ENCODE peak calls at places on chromosomes 2 and 18, in seven cellular contexts. One of them, this sample, is unnamed.

GRCh38 chr2:29224693-29225551 is 109.7 kb downstream of the CLIP4 start:
- DNase-seq in H1: no peak
- DNase-seq in H9: no peak
- DNase-seq in neuronal stem cell: no peak
- DNase-seq in IMR-90: no peak
- DNase-seq in mesenchymal stem cell: no peak
- DNase-seq in trophoblast cell: no peak
- DNase-seq in this sample: no peak

GRCh38 chr2:239195318-239195871 is 205.4 kb downstream of the HDAC4 start:
- DNase-seq in H1: no peak
- DNase-seq in H9: no peak
- DNase-seq in neuronal stem cell: no peak
- DNase-seq in IMR-90: no peak
- DNase-seq in mesenchymal stem cell: no peak
- DNase-seq in trophoblast cell: no peak
- DNase-seq in this sample: no peak

GRCh38 chr2:25041307-25041927 is 459 bp upstream of the EFR3B start:
- DNase-seq in H1: peak; percentile 57
- DNase-seq in H9: peak; percentile 89
- DNase-seq in neuronal stem cell: peak; percentile 75
- DNase-seq in IMR-90: peak; percentile 32
- DNase-seq in mesenchymal stem cell: peak; percentile 60
- DNase-seq in trophoblast cell: peak; percentile 74
- DNase-seq in this sample: peak; percentile 84

GRCh38 chr2:176744156-176744555 is 468.4 kb upstream of the HNRNPA3 start:
- DNase-seq in H1: no peak
- DNase-seq in H9: no peak
- DNase-seq in neuronal stem cell: no peak
- DNase-seq in IMR-90: no peak
- DNase-seq in mesenchymal stem cell: no peak
- DNase-seq in trophoblast cell: no peak
- DNase-seq in this sample: no peak

GRCh38 chr2:199932312-199932855 is 21.3 kb downstream of the C2orf69 start:
- DNase-seq in H1: no peak
- DNase-seq in H9: no peak
- DNase-seq in neuronal stem cell: no peak
- DNase-seq in IMR-90: no peak
- DNase-seq in mesenchymal stem cell: no peak
- DNase-seq in trophoblast cell: no peak
- DNase-seq in this sample: no peak

GRCh38 chr2:83665894-83666293 is 793.2 kb downstream of the SUCLG1 start:
- DNase-seq in H1: no peak
- DNase-seq in H9: no peak
- DNase-seq in neuronal stem cell: no peak
- DNase-seq in IMR-90: peak; percentile 24
- DNase-seq in mesenchymal stem cell: peak; percentile 1
- DNase-seq in trophoblast cell: peak; percentile 51
- DNase-seq in this sample: no peak

GRCh38 chr2:46116616-46117015 is 180.6 kb upstream of the EPAS1 start:
- DNase-seq in H1: no peak
- DNase-seq in H9: no peak
- DNase-seq in neuronal stem cell: no peak
- DNase-seq in IMR-90: peak; percentile 18
- DNase-seq in mesenchymal stem cell: no peak
- DNase-seq in trophoblast cell: peak; percentile 47
- DNase-seq in this sample: no peak

GRCh38 chr2:48450936-48451602 is 78.9 kb upstream of the STON1 start:
- DNase-seq in H1: no peak
- DNase-seq in H9: no peak
- DNase-seq in neuronal stem cell: no peak
- DNase-seq in IMR-90: no peak
- DNase-seq in mesenchymal stem cell: no peak
- DNase-seq in trophoblast cell: no peak
- DNase-seq in this sample: no peak

GRCh38 chr2:163604941-163605555 is 130.8 kb downstream of the FIGN start:
- DNase-seq in H1: no peak
- DNase-seq in H9: no peak
- DNase-seq in neuronal stem cell: no peak
- DNase-seq in IMR-90: peak; percentile 79
- DNase-seq in mesenchymal stem cell: peak; percentile 75
- DNase-seq in trophoblast cell: peak; percentile 56
- DNase-seq in this sample: no peak

GRCh38 chr2:130756721-130757195 is 1.4 kb downstream of the AMER3 start:
- DNase-seq in H1: no peak
- DNase-seq in H9: no peak
- DNase-seq in neuronal stem cell: no peak
- DNase-seq in IMR-90: no peak
- DNase-seq in mesenchymal stem cell: no peak
- DNase-seq in trophoblast cell: peak; percentile 80
- DNase-seq in this sample: no peak

GRCh38 chr2:130756041-130756720 is 841 bp downstream of the AMER3 start:
- DNase-seq in H1: peak; percentile 23
- DNase-seq in H9: peak; percentile 69
- DNase-seq in neuronal stem cell: peak; percentile 73
- DNase-seq in IMR-90: no peak
- DNase-seq in mesenchymal stem cell: no peak
- DNase-seq in trophoblast cell: peak; percentile 58
- DNase-seq in this sample: peak; percentile 77

GRCh38 chr2:130754811-130755210 is 529 bp upstream of the AMER3 start:
- DNase-seq in H1: no peak
- DNase-seq in H9: no peak
- DNase-seq in neuronal stem cell: no peak
- DNase-seq in IMR-90: no peak
- DNase-seq in mesenchymal stem cell: no peak
- DNase-seq in trophoblast cell: no peak
- DNase-seq in this sample: no peak

GRCh38 chr2:130759906-130760753 is 4.8 kb downstream of the AMER3 start:
- DNase-seq in H1: no peak
- DNase-seq in H9: no peak
- DNase-seq in neuronal stem cell: no peak
- DNase-seq in IMR-90: no peak
- DNase-seq in mesenchymal stem cell: no peak
- DNase-seq in trophoblast cell: no peak
- DNase-seq in this sample: no peak

DNA sequence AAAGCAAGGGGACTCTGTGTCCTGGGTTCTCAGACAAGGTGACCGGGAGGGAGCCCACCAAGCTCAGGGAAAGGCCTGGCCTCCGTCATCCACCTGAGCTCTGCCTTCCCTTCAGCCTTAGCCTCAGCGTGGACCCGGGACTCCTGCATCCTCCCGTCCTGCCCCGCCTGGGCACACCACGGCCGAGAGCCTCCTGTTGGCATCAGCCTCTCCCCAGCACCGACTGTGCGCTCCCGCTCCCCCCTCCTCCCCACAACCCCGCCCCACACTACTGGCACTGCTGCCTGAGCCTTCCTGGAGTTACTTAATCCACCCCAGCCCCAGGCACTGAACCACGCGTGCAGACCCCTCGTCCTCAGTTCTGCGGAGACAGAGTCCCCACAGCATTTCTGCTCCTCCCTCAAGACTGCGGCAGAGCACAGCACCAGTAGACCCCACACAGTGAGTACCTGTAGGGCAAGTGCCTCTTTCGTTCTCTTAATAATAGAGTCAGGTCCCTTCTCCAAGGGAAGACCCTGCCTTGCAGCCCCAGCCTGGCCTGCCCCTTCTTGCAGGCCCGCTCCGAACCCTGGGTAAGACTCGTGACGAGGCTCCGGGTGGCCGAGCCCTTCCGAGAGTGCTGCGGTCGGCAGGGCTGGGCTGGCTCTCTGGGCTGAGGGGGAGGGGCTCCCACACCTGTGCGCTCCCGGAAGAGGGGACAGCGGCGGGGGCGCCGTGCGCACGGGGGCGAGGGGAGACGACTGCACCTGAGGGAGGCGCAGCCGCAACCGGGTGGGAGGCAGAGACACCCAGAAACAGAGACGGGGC is at the start of gene AMER3:
- DNase-seq in H1: peak; percentile 29
- DNase-seq in H9: peak; percentile 81
- DNase-seq in neuronal stem cell: peak; percentile 39
- DNase-seq in IMR-90: no peak
- DNase-seq in mesenchymal stem cell: no peak
- DNase-seq in trophoblast cell: peak; percentile 9
- DNase-seq in this sample: peak; percentile 80
- H3K4me2 ChIP-seq in H1: peak within 1 kb of the TSS; percentile 99
- H3K4me2 ChIP-seq in H9: peak within 1 kb of the TSS; percentile 68
- H3K4me2 ChIP-seq in neuronal stem cell: peak within 1 kb of the TSS; percentile 88
- H3K4me2 ChIP-seq in IMR-90: no peak within 1 kb of the TSS
- H3K4me2 ChIP-seq in mesenchymal stem cell: peak within 1 kb of the TSS; percentile 84
- H3K4me2 ChIP-seq in trophoblast cell: peak within 1 kb of the TSS; percentile 96
- H3K4me2 ChIP-seq in this sample: peak within 1 kb of the TSS; percentile 96

GRCh38 chr2:1294882-1295281 is 118.4 kb upstream of the TPO start:
- DNase-seq in H1: no peak
- DNase-seq in H9: no peak
- DNase-seq in neuronal stem cell: no peak
- DNase-seq in IMR-90: no peak
- DNase-seq in mesenchymal stem cell: no peak
- DNase-seq in trophoblast cell: no peak
- DNase-seq in this sample: no peak
- H4K8ac ChIP-seq in H1: no peak overlapping the region
- H4K8ac ChIP-seq in H9: no peak overlapping the region
- H4K8ac ChIP-seq in neuronal stem cell: no peak overlapping the region
- H4K8ac ChIP-seq in IMR-90: no peak overlapping the region
- H4K8ac ChIP-seq in mesenchymal stem cell: no peak overlapping the region
- H4K8ac ChIP-seq in trophoblast cell: no peak overlapping the region
- H4K8ac ChIP-seq in this sample: no peak overlapping the region

GRCh38 chr2:75559633-75560021 is 1.1 kb downstream of the EVA1A start:
- DNase-seq in H1: no peak
- DNase-seq in H9: no peak
- DNase-seq in neuronal stem cell: no peak
- DNase-seq in IMR-90: peak; percentile 6
- DNase-seq in mesenchymal stem cell: no peak
- DNase-seq in trophoblast cell: no peak
- DNase-seq in this sample: no peak

GRCh38 chr2:75560768-75561565 is at the start of gene EVA1A:
- DNase-seq in H1: peak; percentile 44
- DNase-seq in H9: peak; percentile 83
- DNase-seq in neuronal stem cell: peak; percentile 52
- DNase-seq in IMR-90: peak; percentile 81
- DNase-seq in mesenchymal stem cell: peak; percentile 78
- DNase-seq in trophoblast cell: peak; percentile 95
- DNase-seq in this sample: peak; percentile 82

GRCh38 chr2:75558786-75559428 is 1.8 kb downstream of the EVA1A start:
- DNase-seq in H1: no peak
- DNase-seq in H9: no peak
- DNase-seq in neuronal stem cell: no peak
- DNase-seq in IMR-90: peak; percentile 41
- DNase-seq in mesenchymal stem cell: peak; percentile 9
- DNase-seq in trophoblast cell: no peak
- DNase-seq in this sample: no peak

GRCh38 chr2:75561566-75562512 is 1.1 kb upstream of the EVA1A start:
- DNase-seq in H1: no peak
- DNase-seq in H9: no peak
- DNase-seq in neuronal stem cell: no peak
- DNase-seq in IMR-90: peak; percentile 55
- DNase-seq in mesenchymal stem cell: peak; percentile 50
- DNase-seq in trophoblast cell: peak; percentile 75
- DNase-seq in this sample: no peak

GRCh38 chr2:75560022-75560767 is 544 bp downstream of the EVA1A start:
- DNase-seq in H1: no peak
- DNase-seq in H9: peak; percentile 58
- DNase-seq in neuronal stem cell: peak; percentile 41
- DNase-seq in IMR-90: peak; percentile 38
- DNase-seq in mesenchymal stem cell: peak; percentile 57
- DNase-seq in trophoblast cell: peak; percentile 50
- DNase-seq in this sample: peak; percentile 71
- H3K4me1 ChIP-seq in H1: peaks cover 7% of the 10 kb centered on the region
- H3K4me1 ChIP-seq in H9: peaks cover 4% of the 10 kb centered on the region
- H3K4me1 ChIP-seq in neuronal stem cell: peaks cover 8% of the 10 kb centered on the region
- H3K4me1 ChIP-seq in IMR-90: peaks cover 15% of the 10 kb centered on the region
- H3K4me1 ChIP-seq in mesenchymal stem cell: peaks cover 40% of the 10 kb centered on the region
- H3K4me1 ChIP-seq in trophoblast cell: peaks cover 6% of the 10 kb centered on the region
- H3K4me1 ChIP-seq in this sample: peaks cover 2% of the 10 kb centered on the region

GRCh38 chr2:106140091-106140490 is 54.0 kb downstream of the UXS1 start:
- DNase-seq in H1: no peak
- DNase-seq in H9: no peak
- DNase-seq in neuronal stem cell: no peak
- DNase-seq in IMR-90: no peak
- DNase-seq in mesenchymal stem cell: no peak
- DNase-seq in trophoblast cell: no peak
- DNase-seq in this sample: no peak

GRCh38 chr2:106139575-106139935 is 54.5 kb downstream of the UXS1 start:
- DNase-seq in H1: no peak
- DNase-seq in H9: no peak
- DNase-seq in neuronal stem cell: no peak
- DNase-seq in IMR-90: no peak
- DNase-seq in mesenchymal stem cell: no peak
- DNase-seq in trophoblast cell: no peak
- DNase-seq in this sample: no peak

GRCh38 chr2:106137944-106138903 is 55.9 kb downstream of the UXS1 start:
- DNase-seq in H1: no peak
- DNase-seq in H9: no peak
- DNase-seq in neuronal stem cell: no peak
- DNase-seq in IMR-90: peak; percentile 48
- DNase-seq in mesenchymal stem cell: no peak
- DNase-seq in trophoblast cell: no peak
- DNase-seq in this sample: no peak

GRCh38 chr2:106140913-106141312 is 53.2 kb downstream of the UXS1 start:
- DNase-seq in H1: no peak
- DNase-seq in H9: no peak
- DNase-seq in neuronal stem cell: no peak
- DNase-seq in IMR-90: no peak
- DNase-seq in mesenchymal stem cell: no peak
- DNase-seq in trophoblast cell: no peak
- DNase-seq in this sample: no peak

GRCh38 chr2:106138904-106139574 is 55.1 kb downstream of the UXS1 start:
- DNase-seq in H1: no peak
- DNase-seq in H9: no peak
- DNase-seq in neuronal stem cell: no peak
- DNase-seq in IMR-90: no peak
- DNase-seq in mesenchymal stem cell: no peak
- DNase-seq in trophoblast cell: no peak
- DNase-seq in this sample: no peak
- H3K4me2 ChIP-seq in H1: no peak overlapping the region
- H3K4me2 ChIP-seq in H9: no peak overlapping the region
- H3K4me2 ChIP-seq in neuronal stem cell: no peak overlapping the region
- H3K4me2 ChIP-seq in IMR-90: no peak overlapping the region
- H3K4me2 ChIP-seq in mesenchymal stem cell: no peak overlapping the region
- H3K4me2 ChIP-seq in trophoblast cell: no peak overlapping the region
- H3K4me2 ChIP-seq in this sample: no peak overlapping the region

GRCh38 chr18:23740105-23740830 is 51.0 kb downstream of the LAMA3 start:
- DNase-seq in H1: no peak
- DNase-seq in H9: no peak
- DNase-seq in neuronal stem cell: no peak
- DNase-seq in IMR-90: no peak
- DNase-seq in mesenchymal stem cell: peak; percentile 15
- DNase-seq in trophoblast cell: peak; percentile 6
- DNase-seq in this sample: no peak

GRCh38 chr18:23738575-23738974 is 49.3 kb downstream of the LAMA3 start:
- DNase-seq in H1: no peak
- DNase-seq in H9: no peak
- DNase-seq in neuronal stem cell: no peak
- DNase-seq in IMR-90: no peak
- DNase-seq in mesenchymal stem cell: no peak
- DNase-seq in trophoblast cell: no peak
- DNase-seq in this sample: no peak

GRCh38 chr18:23746851-23747250 is 57.6 kb downstream of the LAMA3 start:
- DNase-seq in H1: no peak
- DNase-seq in H9: no peak
- DNase-seq in neuronal stem cell: no peak
- DNase-seq in IMR-90: no peak
- DNase-seq in mesenchymal stem cell: no peak
- DNase-seq in trophoblast cell: no peak
- DNase-seq in this sample: peak; percentile 33

GRCh38 chr18:23745366-23745765 is 56.1 kb downstream of the LAMA3 start:
- DNase-seq in H1: no peak
- DNase-seq in H9: no peak
- DNase-seq in neuronal stem cell: no peak
- DNase-seq in IMR-90: no peak
- DNase-seq in mesenchymal stem cell: no peak
- DNase-seq in trophoblast cell: no peak
- DNase-seq in this sample: no peak

GRCh38 chr18:23743733-23744333 is 54.6 kb downstream of the LAMA3 start:
- DNase-seq in H1: no peak
- DNase-seq in H9: no peak
- DNase-seq in neuronal stem cell: no peak
- DNase-seq in IMR-90: no peak
- DNase-seq in mesenchymal stem cell: no peak
- DNase-seq in trophoblast cell: no peak
- DNase-seq in this sample: peak; percentile 24
- H4K8ac ChIP-seq in H1: no peak overlapping the region
- H4K8ac ChIP-seq in H9: no peak overlapping the region
- H4K8ac ChIP-seq in neuronal stem cell: no peak overlapping the region
- H4K8ac ChIP-seq in IMR-90: no peak overlapping the region
- H4K8ac ChIP-seq in mesenchymal stem cell: no peak overlapping the region
- H4K8ac ChIP-seq in trophoblast cell: no peak overlapping the region
- H4K8ac ChIP-seq in this sample: no peak overlapping the region